ENCODE peak calls at places on chromosome X, in five cellular contexts. G is foreskin keratinocyte; V is upper lobe of right lung; Y is activated CD8-positive, alpha-beta T cell treated with anti-CD3 and anti-CD28 coated beads for 36 hours; Q is AG09309. M is an unnamed sample.

GRCh38 chrX:7514871-7515599 is 327.9 kb upstream of the VCX start:
- DNase-seq in G (peak), V (no peak), Y (no peak), Q (no peak), M (no peak)

GRCh38 chrX:71923516-71923915 is 12.9 kb downstream of the NHSL2 start:
- DNase-seq in G (peak), V (no peak), Y (no peak), Q (no peak), M (no peak)

GRCh38 chrX:106611682-106612402 is at the start of gene RADX:
- DNase-seq in G (peak), V (peak), Y (peak), Q (no peak), M (peak)

GRCh38 chrX:130916636-130917422 is 13.8 kb upstream of the ENOX2 start:
- DNase-seq in G (peak), V (no peak), Y (peak), Q (peak), M (no peak)

GRCh38 chrX:103170216-103170615 is 44.7 kb upstream of the BEX4 start:
- DNase-seq in G (no peak), V (no peak), Y (no peak), Q (no peak), M (no peak)

GRCh38 chrX:135393046-135393445 is 28.7 kb upstream of the SMIM10L2A start:
- DNase-seq in G (no peak), V (no peak), Y (no peak), Q (no peak), M (no peak)

GRCh38 chrX:48786341-48786800 is at the start of gene GATA1:
- DNase-seq in G (no peak), V (no peak), Y (no peak), Q (no peak), M (no peak)

GRCh38 chrX:41781500-41781899 is 57.5 kb downstream of the GPR82 start:
- DNase-seq in G (peak), V (no peak), Y (peak), Q (no peak), M (peak)

GRCh38 chrX:46279925-46280313 is 265.3 kb downstream of the ZNF674 start:
- DNase-seq in G (peak), V (no peak), Y (no peak), Q (no peak), M (no peak)

GRCh38 chrX:111098874-111099273 is 2.9 kb downstream of the PAK3 start:
- DNase-seq in G (no peak), V (peak), Y (peak), Q (no peak), M (no peak)

GRCh38 chrX:130756233-130756632 is 146.8 kb downstream of the ENOX2 start:
- DNase-seq in G (no peak), V (no peak), Y (no peak), Q (no peak), M (no peak)

GRCh38 chrX:119190736-119191282 is 45.3 kb upstream of the PGRMC1 start:
- DNase-seq in G (no peak), V (no peak), Y (no peak), Q (no peak), M (no peak)

GRCh38 chrX:29617725-29618124 is 597.6 kb upstream of the MAGEB2 start:
- DNase-seq in G (no peak), V (no peak), Y (no peak), Q (no peak), M (no peak)

GRCh38 chrX:1207496-1208025 is 4.9 kb downstream of the CRLF2 start:
- DNase-seq in G (no peak), V (no peak), Y (no peak), Q (no peak), M (no peak)

GRCh38 chrX:63475200-63475599 is 124.1 kb upstream of the SPIN4 start:
- DNase-seq in G (peak), V (no peak), Y (no peak), Q (no peak), M (no peak)

GRCh38 chrX:150155396-150156048 is 207.6 kb upstream of the MAMLD1 start:
- DNase-seq in G (peak), V (no peak), Y (no peak), Q (peak), M (peak)

GRCh38 chrX:118368398-118368797 is 22.5 kb downstream of the WDR44 start:
- DNase-seq in G (no peak), V (no peak), Y (no peak), Q (no peak), M (no peak)

GRCh38 chrX:135384161-135384836 is 37.4 kb upstream of the SMIM10L2A start:
- DNase-seq in G (no peak), V (no peak), Y (peak), Q (no peak), M (no peak)

GRCh38 chrX:126824596-126824995 is 5.1 kb downstream of the PRR32 start:
- DNase-seq in G (no peak), V (no peak), Y (no peak), Q (no peak), M (no peak)

GRCh38 chrX:72202792-72203401 is 21.3 kb downstream of the PIN4 start:
- DNase-seq in G (no peak), V (no peak), Y (no peak), Q (no peak), M (no peak)

GRCh38 chrX:99939883-99940232 is 470.2 kb downstream of the PCDH19 start:
- DNase-seq in G (no peak), V (no peak), Y (no peak), Q (no peak), M (no peak)

GRCh38 chrX:55451990-55452824 is at the start of gene MAGEH1:
- DNase-seq in G (peak), V (peak), Y (peak), Q (peak), M (peak)

GRCh38 chrX:116290359-116290758 is 119.8 kb downstream of the AGTR2 start:
- DNase-seq in G (peak), V (no peak), Y (no peak), Q (no peak), M (no peak)

GRCh38 chrX:24037729-24038128 is 10.7 kb upstream of the KLHL15 start:
- DNase-seq in G (no peak), V (no peak), Y (no peak), Q (no peak), M (no peak)

GRCh38 chrX:8845060-8845459 is 43.9 kb upstream of the FAM9A start:
- DNase-seq in G (no peak), V (no peak), Y (no peak), Q (no peak), M (no peak)

GRCh38 chrX:123087326-123087725 is 96.8 kb upstream of the GRIA3 start:
- DNase-seq in G (peak), V (no peak), Y (no peak), Q (peak), M (no peak)

GRCh38 chrX:151830911-151831310 is 81.8 kb upstream of the MAGEA4 start:
- DNase-seq in G (no peak), V (no peak), Y (no peak), Q (no peak), M (no peak)

GRCh38 chrX:134172588-134173259 is 64.3 kb upstream of the CCDC160 start:
- DNase-seq in G (no peak), V (peak), Y (peak), Q (no peak), M (no peak)

GRCh38 chrX:142089193-142089592 is 115.9 kb downstream of the MAGEC2 start:
- DNase-seq in G (no peak), V (no peak), Y (no peak), Q (no peak), M (no peak)

GRCh38 chrX:104564921-104565703 is 887 bp upstream of the IL1RAPL2 start:
- DNase-seq in G (peak), V (no peak), Y (no peak), Q (no peak), M (no peak)

GRCh38 chrX:70029790-70030189 is 19.9 kb downstream of the AWAT2 start:
- DNase-seq in G (no peak), V (no peak), Y (no peak), Q (no peak), M (no peak)

GRCh38 chrX:137566746-137567473 is 983 bp downstream of the ZIC3 start:
- DNase-seq in G (no peak), V (no peak), Y (no peak), Q (no peak), M (no peak)

GRCh38 chrX:55710701-55711100 is 6.8 kb upstream of the RRAGB start:
- DNase-seq in G (peak), V (no peak), Y (no peak), Q (peak), M (no peak)

GRCh38 chrX:16658284-16658683 is 8.3 kb downstream of the S100G start:
- DNase-seq in G (peak), V (no peak), Y (no peak), Q (no peak), M (no peak)

GRCh38 chrX:30888526-30889146 is 418 bp downstream of the TAB3 start:
- DNase-seq in G (peak), V (no peak), Y (peak), Q (no peak), M (no peak)

GRCh38 chrX:50697691-50698090 is 116.3 kb downstream of the SHROOM4 start:
- DNase-seq in G (peak), V (no peak), Y (no peak), Q (peak), M (peak)

GRCh38 chrX:55161581-55161980 is 58.6 kb upstream of the PAGE5 start:
- DNase-seq in G (peak), V (no peak), Y (peak), Q (no peak), M (no peak)

GRCh38 chrX:32954125-32954524 is 257.2 kb downstream of the DMD start:
- DNase-seq in G (no peak), V (no peak), Y (no peak), Q (no peak), M (no peak)

GRCh38 chrX:38986586-38986985 is 185.3 kb downstream of the MID1IP1 start:
- DNase-seq in G (no peak), V (no peak), Y (no peak), Q (no peak), M (no peak)

GRCh38 chrX:10350991-10351390 is 194.2 kb downstream of the CLCN4 start:
- DNase-seq in G (no peak), V (no peak), Y (no peak), Q (peak), M (no peak)

GRCh38 chrX:21944136-21944615 is 3.7 kb downstream of the SMS start:
- DNase-seq in G (no peak), V (no peak), Y (no peak), Q (no peak), M (no peak)
- TF ChIP-seq CTCF in G (no peak), V (no peak), Y (no peak), Q (no peak), M (no peak)

GRCh38 chrX:17758382-17758781 is 21.1 kb downstream of the SCML1 start:
- DNase-seq in G (no peak), V (no peak), Y (no peak), Q (no peak), M (no peak)
- TF ChIP-seq CTCF in G (no peak), V (no peak), Y (no peak), Q (no peak), M (no peak)

GRCh38 chrX:40004916-40005289 is 92.9 kb downstream of the BCOR start:
- DNase-seq in G (no peak), V (no peak), Y (no peak), Q (no peak), M (no peak)

GRCh38 chrX:40003071-40003981 is 94.4 kb downstream of the BCOR start:
- DNase-seq in G (no peak), V (no peak), Y (no peak), Q (no peak), M (no peak)

GRCh38 chrX:40005290-40006011 is 92.3 kb downstream of the BCOR start:
- DNase-seq in G (no peak), V (no peak), Y (no peak), Q (no peak), M (no peak)

GRCh38 chrX:40006025-40007017 is 91.4 kb downstream of the BCOR start:
- DNase-seq in G (no peak), V (peak), Y (peak), Q (no peak), M (no peak)

DNA sequence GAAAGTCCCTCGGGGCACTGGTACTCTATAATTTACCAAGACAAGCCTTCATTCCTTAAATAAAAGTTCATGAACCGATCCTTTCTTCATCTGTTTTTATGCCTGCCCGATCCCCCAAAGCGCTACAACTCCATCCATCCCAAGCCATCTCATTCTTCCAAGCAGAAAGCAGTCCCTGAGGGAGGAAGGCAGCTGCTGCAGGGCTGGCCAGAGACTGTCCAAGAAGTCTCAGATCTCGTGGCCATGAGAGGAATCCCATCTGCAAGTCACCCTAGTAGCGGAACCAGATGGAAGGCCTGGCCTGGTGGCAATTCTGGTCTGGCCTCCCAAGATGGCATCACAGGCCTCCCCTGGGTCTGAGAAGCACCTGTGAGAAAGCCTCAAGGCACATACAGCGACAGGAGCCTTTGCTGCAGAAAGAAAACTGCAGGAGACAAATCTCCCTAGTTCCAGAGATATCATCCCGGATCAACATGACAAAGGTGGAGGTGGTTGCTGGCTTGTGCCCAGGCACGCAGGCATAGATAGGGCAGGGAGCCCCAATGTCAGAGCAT is 93.7 kb downstream of the BCOR start:
- DNase-seq in G (no peak), V (no peak), Y (no peak), Q (no peak), M (no peak)
- TF ChIP-seq CTCF in G (no peak), V (no peak), Y (no peak), Q (no peak), M (no peak)

GRCh38 chrX:109390556-109390955 is 91.3 kb downstream of the GUCY2F start:
- DNase-seq in G (peak), V (no peak), Y (no peak), Q (no peak), M (no peak)

GRCh38 chrX:109399831-109400230 is 82.1 kb downstream of the GUCY2F start:
- DNase-seq in G (no peak), V (no peak), Y (no peak), Q (no peak), M (no peak)

GRCh38 chrX:109392895-109393294 is 89.0 kb downstream of the GUCY2F start:
- DNase-seq in G (no peak), V (no peak), Y (no peak), Q (no peak), M (no peak)

GRCh38 chrX:109389917-109390316 is 92.0 kb downstream of the GUCY2F start:
- DNase-seq in G (peak), V (no peak), Y (no peak), Q (no peak), M (no peak)

DNA sequence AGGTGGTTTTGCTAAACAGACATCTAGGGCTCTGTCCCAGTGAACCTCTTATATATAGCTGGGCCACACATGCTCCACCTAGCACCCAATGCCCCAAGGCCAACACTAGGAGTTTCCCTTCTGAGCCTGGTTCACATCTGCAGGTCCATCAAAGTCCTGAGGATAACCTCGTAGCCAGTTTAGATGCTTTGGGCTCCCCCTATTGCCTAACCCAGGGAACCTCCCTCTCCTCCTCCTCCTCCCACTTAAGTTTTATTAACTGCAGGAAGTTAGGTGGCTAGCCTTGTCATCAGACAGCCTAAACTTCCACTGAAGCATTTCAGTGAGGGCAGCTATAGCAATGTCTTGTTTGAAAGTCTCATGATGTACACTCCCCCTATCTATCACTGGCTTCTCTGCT is 88.0 kb downstream of the GUCY2F start:
- DNase-seq in G (peak), V (no peak), Y (no peak), Q (no peak), M (no peak)
- TF ChIP-seq CTCF in G (peak), V (no peak), Y (no peak), Q (no peak), M (no peak)

GRCh38 chrX:12113321-12113720 is 25.0 kb upstream of the FRMPD4 start:
- DNase-seq in G (no peak), V (no peak), Y (no peak), Q (no peak), M (no peak)
- TF ChIP-seq CTCF in G (no peak), V (no peak), Y (no peak), Q (no peak), M (no peak)

GRCh38 chrX:113947548-113947947 is 636.3 kb upstream of the HTR2C start:
- DNase-seq in G (peak), V (no peak), Y (no peak), Q (no peak), M (no peak)
- TF ChIP-seq CTCF in G (peak), V (no peak), Y (no peak), Q (peak), M (no peak)